ENCODE peak calls at places on chromosome 14, in four cellular contexts. Q, Y, S and X are unnamed samples.

GRCh38 chr14:38964630-38965029 is 138.4 kb downstream of the SEC23A start:
- DNase-seq in Q (no peak), Y (no peak), S (no peak), X (no peak)

GRCh38 chr14:97280526-97280925 is 483.3 kb downstream of the VRK1 start:
- DNase-seq in Q (no peak), Y (no peak), S (no peak), X (no peak)

GRCh38 chr14:68674538-68675232 is 118.2 kb downstream of the ZFP36L1 start:
- DNase-seq in Q (no peak), Y (no peak), S (no peak), X (no peak)

GRCh38 chr14:94342334-94342934 is 19.3 kb upstream of the SERPINA6 start:
- DNase-seq in Q (peak; percentile 19), Y (no peak), S (no peak), X (no peak)

GRCh38 chr14:100278702-100279101 is 27.5 kb downstream of the SLC25A29 start:
- DNase-seq in Q (no peak), Y (no peak), S (no peak), X (peak; percentile 45)

GRCh38 chr14:87133073-87133815 is 859.7 kb downstream of the GALC start:
- DNase-seq in Q (no peak), Y (no peak), S (no peak), X (peak; percentile 63)

GRCh38 chr14:68730811-68731425 is 61.9 kb downstream of the ZFP36L1 start:
- DNase-seq in Q (no peak), Y (peak; percentile 37), S (no peak), X (no peak)

GRCh38 chr14:71687115-71687836 is 245.0 kb upstream of the RGS6 start:
- DNase-seq in Q (no peak), Y (no peak), S (no peak), X (no peak)

GRCh38 chr14:95085321-95085720 is 72.0 kb downstream of the DICER1 start:
- DNase-seq in Q (no peak), Y (no peak), S (no peak), X (no peak)

GRCh38 chr14:101069666-101070362 is 166.3 kb upstream of the RTL1 start:
- DNase-seq in Q (no peak), Y (peak; percentile 11), S (no peak), X (no peak)

GRCh38 chr14:61927015-61927414 is 164.8 kb downstream of the SNAPC1 start:
- DNase-seq in Q (no peak), Y (no peak), S (peak; percentile 30), X (no peak)

GRCh38 chr14:73312697-73313096 is 75.4 kb downstream of the PAPLN start:
- DNase-seq in Q (no peak), Y (no peak), S (no peak), X (no peak)

GRCh38 chr14:91858536-91859275 is 8.6 kb downstream of the TC2N start:
- DNase-seq in Q (no peak), Y (no peak), S (peak; percentile 6), X (no peak)

GRCh38 chr14:34911209-34912150 is 36.3 kb upstream of the BAZ1A start:
- DNase-seq in Q (no peak), Y (no peak), S (no peak), X (no peak)

GRCh38 chr14:99424306-99424877 is 56.3 kb downstream of the SETD3 start:
- DNase-seq in Q (no peak), Y (peak; percentile 45), S (no peak), X (peak; percentile 24)

GRCh38 chr14:29390046-29390841 is 537.4 kb downstream of the PRKD1 start:
- DNase-seq in Q (no peak), Y (no peak), S (no peak), X (no peak)

GRCh38 chr14:25680934-25681333 is 631.0 kb upstream of the STXBP6 start:
- DNase-seq in Q (no peak), Y (no peak), S (no peak), X (no peak)

GRCh38 chr14:97452314-97452713 is 655.1 kb downstream of the VRK1 start:
- DNase-seq in Q (no peak), Y (no peak), S (no peak), X (no peak)

GRCh38 chr14:91374287-91374880 is 43.2 kb downstream of the CCDC88C start:
- DNase-seq in Q (no peak), Y (no peak), S (peak; percentile 52), X (peak; percentile 47)

GRCh38 chr14:69985456-69985855 is 106.2 kb downstream of the SMOC1 start:
- DNase-seq in Q (no peak), Y (no peak), S (no peak), X (no peak)

GRCh38 chr14:86057018-86057667 is 527.2 kb downstream of the FLRT2 start:
- DNase-seq in Q (peak; percentile 3), Y (no peak), S (peak; percentile 1), X (peak; percentile 22)

GRCh38 chr14:88477513-88478250 is 77.1 kb downstream of the PTPN21 start:
- DNase-seq in Q (no peak), Y (no peak), S (no peak), X (no peak)

GRCh38 chr14:88479574-88479987 is 75.2 kb downstream of the PTPN21 start:
- DNase-seq in Q (no peak), Y (no peak), S (no peak), X (no peak)

GRCh38 chr14:88476375-88476774 is 78.4 kb downstream of the PTPN21 start:
- DNase-seq in Q (no peak), Y (no peak), S (no peak), X (no peak)

GRCh38 chr14:88478931-88479330 is 75.9 kb downstream of the PTPN21 start:
- DNase-seq in Q (no peak), Y (no peak), S (no peak), X (no peak)

DNA sequence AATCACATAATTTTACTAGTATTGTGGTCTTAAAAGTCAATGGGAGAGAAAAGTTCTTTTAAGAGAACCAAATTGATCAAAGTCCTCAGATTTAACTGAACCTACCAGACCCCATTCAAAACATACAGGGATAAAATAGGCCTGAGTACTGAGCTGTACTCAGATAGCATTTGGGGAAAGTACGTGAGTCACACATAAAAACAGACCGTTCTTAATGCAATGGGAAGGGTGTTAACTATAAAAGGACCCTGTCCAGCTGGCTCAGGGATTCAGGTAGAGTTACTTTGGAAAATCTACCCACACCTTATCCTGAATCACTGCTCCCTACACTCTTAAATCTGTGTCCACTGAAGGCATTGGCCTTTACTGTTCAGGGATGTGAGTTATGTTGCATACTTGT is 78.0 kb downstream of the PTPN21 start:
- DNase-seq in Q (no peak), Y (no peak), S (no peak), X (no peak)
- H3K4me2 ChIP-seq in Q (no peak overlapping the region), Y (no peak overlapping the region), S (no peak overlapping the region), X (no peak overlapping the region)

GRCh38 chr14:65834812-65835211 is 422.3 kb downstream of the FUT8 start:
- DNase-seq in Q (no peak), Y (no peak), S (no peak), X (no peak)

GRCh38 chr14:65833256-65833880 is 420.8 kb downstream of the FUT8 start:
- DNase-seq in Q (no peak), Y (no peak), S (no peak), X (no peak)

GRCh38 chr14:65834051-65834450 is 421.5 kb downstream of the FUT8 start:
- DNase-seq in Q (no peak), Y (no peak), S (no peak), X (no peak)

GRCh38 chr14:65835501-65835900 is 423.0 kb downstream of the FUT8 start:
- DNase-seq in Q (no peak), Y (no peak), S (no peak), X (no peak)

GRCh38 chr14:65832431-65833253 is 420.1 kb downstream of the FUT8 start:
- DNase-seq in Q (peak; percentile 32), Y (no peak), S (no peak), X (peak; percentile 16)
- H3K27ac ChIP-seq in Q (no peak overlapping the region), Y (no peak overlapping the region), S (no peak overlapping the region), X (no peak overlapping the region)

GRCh38 chr14:74967618-74968017 is 12.2 kb upstream of the PGF start:
- DNase-seq in Q (no peak), Y (no peak), S (no peak), X (no peak)
- H2AFZ ChIP-seq in Q (no peak overlapping the region), Y (no peak overlapping the region), S (no peak overlapping the region), X (no peak overlapping the region)

GRCh38 chr14:103020271-103020910 is 37.0 kb downstream of the CDC42BPB start:
- DNase-seq in Q (no peak), Y (no peak), S (no peak), X (no peak)

GRCh38 chr14:103019827-103020226 is 37.5 kb downstream of the CDC42BPB start:
- DNase-seq in Q (no peak), Y (no peak), S (no peak), X (no peak)

GRCh38 chr14:103021817-103022668 is 35.3 kb downstream of the CDC42BPB start:
- DNase-seq in Q (no peak), Y (no peak), S (no peak), X (no peak)

GRCh38 chr14:103023881-103024473 is 33.4 kb downstream of the CDC42BPB start:
- DNase-seq in Q (peak; percentile 61), Y (no peak), S (no peak), X (no peak)

DNA sequence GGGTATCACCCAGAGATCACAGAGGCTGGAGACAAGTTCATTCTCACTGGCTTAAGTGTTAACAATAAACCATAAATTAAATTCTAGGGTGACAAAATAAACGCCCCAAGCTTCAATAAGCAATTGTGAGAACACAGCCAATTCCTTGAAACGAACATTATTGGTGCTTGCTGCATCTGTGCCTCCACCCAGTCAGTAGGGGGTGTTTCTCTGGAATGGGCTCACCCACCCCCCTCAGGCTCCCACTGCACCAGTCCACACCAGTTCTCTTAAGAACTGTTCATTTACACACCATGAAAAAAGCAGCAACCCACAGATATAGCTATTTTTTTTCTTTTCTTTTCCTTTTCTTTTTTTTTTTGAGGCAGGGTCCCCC is 34.7 kb downstream of the CDC42BPB start:
- DNase-seq in Q (peak; percentile 37), Y (no peak), S (no peak), X (no peak)
- H3K4me2 ChIP-seq in Q (no peak overlapping the region), Y (no peak overlapping the region), S (no peak overlapping the region), X (no peak overlapping the region)

DNA sequence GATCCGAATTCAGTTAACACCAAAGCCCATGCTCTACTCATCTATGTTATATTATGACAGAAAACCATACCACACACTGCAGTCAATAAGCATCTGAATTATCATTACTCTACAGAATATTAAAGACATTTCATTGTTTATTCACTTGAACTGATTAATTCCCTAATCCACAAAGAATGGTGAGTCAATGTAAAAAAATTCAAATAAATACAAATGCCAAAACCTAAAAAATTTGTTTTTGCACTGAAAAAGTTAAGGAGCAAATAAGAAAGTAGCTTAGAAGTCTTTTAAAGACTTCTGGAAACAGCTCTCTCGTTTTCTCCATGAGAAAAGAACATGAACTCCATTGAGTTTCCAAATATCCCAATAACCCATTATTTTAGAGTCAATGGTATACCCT is 13.6 kb downstream of the NID2 start:
- DNase-seq in Q (no peak), Y (no peak), S (no peak), X (no peak)
- H3K27ac ChIP-seq in Q (peak overlapping the region; percentile 65), Y (no peak overlapping the region), S (no peak overlapping the region), X (no peak overlapping the region)

GRCh38 chr14:33369972-33370371 is 431.3 kb downstream of the NPAS3 start:
- DNase-seq in Q (no peak), Y (no peak), S (no peak), X (no peak)
- H2AFZ ChIP-seq in Q (no peak overlapping the region), Y (no peak overlapping the region), S (no peak overlapping the region), X (no peak overlapping the region)

DNA sequence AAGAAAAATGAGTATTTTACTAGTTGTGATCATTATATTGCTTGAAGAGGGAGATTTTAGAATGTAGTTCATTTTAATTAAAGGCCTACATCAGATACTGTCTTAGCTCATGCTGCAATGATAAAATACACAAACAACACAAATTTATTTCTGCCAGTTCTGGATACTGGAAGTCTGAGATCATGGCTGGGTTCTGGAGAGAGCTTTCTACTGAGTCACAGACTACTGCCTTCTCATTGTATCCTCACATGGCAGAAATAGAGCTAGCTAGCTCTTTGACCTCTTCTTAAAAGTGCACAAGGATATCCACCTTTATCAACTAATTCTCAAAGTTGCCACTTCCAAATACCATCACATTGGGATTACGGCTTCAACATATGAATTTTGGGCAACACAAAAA is 53.8 kb downstream of the MIS18BP1 start:
- DNase-seq in Q (no peak), Y (no peak), S (no peak), X (no peak)
- H3K4me2 ChIP-seq in Q (no peak overlapping the region), Y (no peak overlapping the region), S (no peak overlapping the region), X (no peak overlapping the region)